ENCODE peak calls at places on chromosome 12, in eight cellular contexts. M is Panc1, Q is GM12878, T is K562, V is upper lobe of left lung, I is breast epithelium, R is HCT116, G is spleen. X is an unnamed sample. For H3K9me3, the result is how much of the 10 kb centered on the place peaks cover.

GRCh38 chr12:68252077-68252476 is 1.3 kb downstream of the IL22 start:
- DNase-seq in T (no peak), R (no peak), M (no peak), G (no peak), I (no peak), Q (no peak), V (no peak), X (no peak)

GRCh38 chr12:103247531-103247930 is 248.2 kb downstream of the C12orf42 start:
- DNase-seq in V (no peak), Q (no peak), G (no peak), I (no peak), T (no peak), R (no peak), M (no peak), X (no peak)

GRCh38 chr12:54300732-54301427 is at the start of gene NFE2:
- DNase-seq in T (peak), I (no peak), M (no peak), Q (no peak), V (peak), G (peak), R (no peak), X (peak)

GRCh38 chr12:112375105-112375504 is 7.1 kb downstream of the HECTD4 start:
- DNase-seq in R (no peak), T (peak), M (no peak), G (no peak), Q (no peak), I (no peak), V (no peak), X (no peak)

GRCh38 chr12:103627189-103627855 is 40.2 kb downstream of the STAB2 start:
- DNase-seq in I (no peak), G (no peak), V (no peak), T (no peak), M (no peak), R (no peak), Q (no peak), X (no peak)

GRCh38 chr12:114747156-114747555 is 63.2 kb upstream of the TBX3 start:
- DNase-seq in G (no peak), V (no peak), T (no peak), I (no peak), R (no peak), Q (no peak), M (no peak), X (no peak)

GRCh38 chr12:125228519-125229260 is 163.5 kb downstream of the AACS start:
- DNase-seq in V (no peak), Q (no peak), R (no peak), T (peak), G (no peak), I (no peak), M (no peak), X (no peak)

GRCh38 chr12:124992874-124993567 is 424 bp upstream of the BRI3BP start:
- DNase-seq in M (peak), G (peak), R (peak), I (no peak), V (peak), Q (peak), T (peak), X (peak)

GRCh38 chr12:46209914-46210834 is 58.7 kb downstream of the SLC38A1 start:
- DNase-seq in Q (peak), I (peak), R (no peak), G (peak), M (no peak), T (no peak), V (peak), X (peak)

GRCh38 chr12:93734784-93735183 is 57.6 kb downstream of the CRADD start:
- DNase-seq in V (no peak), R (no peak), Q (no peak), T (no peak), M (no peak), I (no peak), G (no peak), X (no peak)

GRCh38 chr12:44510510-44510909 is 365.6 kb downstream of the NELL2 start:
- DNase-seq in I (no peak), T (no peak), R (no peak), Q (no peak), V (no peak), G (no peak), M (no peak), X (no peak)

GRCh38 chr12:84910549-84911241 is 1.9 kb downstream of the SLC6A15 start:
- DNase-seq in I (no peak), G (no peak), R (no peak), Q (no peak), T (no peak), V (no peak), M (no peak), X (no peak)

GRCh38 chr12:53806689-53807088 is 54.9 kb upstream of the CISTR start:
- DNase-seq in Q (no peak), V (no peak), G (no peak), T (no peak), M (no peak), R (no peak), I (no peak), X (no peak)

GRCh38 chr12:119115296-119115905 is 63.3 kb upstream of the HSPB8 start:
- DNase-seq in R (peak), G (no peak), I (no peak), V (no peak), M (peak), T (peak), Q (no peak), X (peak)

GRCh38 chr12:70427611-70428010 is 61.5 kb downstream of the KCNMB4 start:
- DNase-seq in R (no peak), T (no peak), M (no peak), G (no peak), Q (no peak), I (no peak), V (no peak), X (no peak)

GRCh38 chr12:64042901-64043300 is 179.2 kb downstream of the KICS2 start:
- DNase-seq in Q (no peak), G (no peak), R (no peak), M (no peak), T (no peak), V (no peak), I (no peak), X (no peak)

GRCh38 chr12:88472775-88473174 is 107.5 kb downstream of the KITLG start:
- DNase-seq in R (peak), V (no peak), G (no peak), T (no peak), M (no peak), Q (no peak), I (no peak), X (no peak)

GRCh38 chr12:124862768-124863408 is 776 bp downstream of the SCARB1 start:
- DNase-seq in R (no peak), I (no peak), Q (no peak), M (no peak), G (peak), T (peak), V (peak), X (peak)

GRCh38 chr12:88111074-88111652 is 30.7 kb downstream of the CEP290 start:
- DNase-seq in R (peak), M (peak), I (no peak), Q (peak), T (peak), V (no peak), G (no peak), X (no peak)

GRCh38 chr12:90854136-90854689 is 100.8 kb downstream of the CCER1 start:
- DNase-seq in T (peak), I (no peak), M (no peak), R (peak), V (no peak), Q (no peak), G (no peak), X (peak)

GRCh38 chr12:22631863-22632463 is 7.0 kb downstream of the ETNK1 start:
- DNase-seq in Q (no peak), R (no peak), G (no peak), T (no peak), I (no peak), V (no peak), M (no peak), X (no peak)

GRCh38 chr12:123714302-123714627 is 2.1 kb downstream of the ATP6V0A2 start:
- DNase-seq in T (peak), I (peak), R (no peak), G (no peak), M (no peak), Q (no peak), V (no peak), X (no peak)

GRCh38 chr12:94909609-94910008 is 93.9 kb downstream of the NDUFA12 start:
- DNase-seq in G (no peak), I (no peak), V (no peak), R (no peak), T (no peak), Q (no peak), M (no peak), X (peak)

GRCh38 chr12:90152897-90153624 is 444.4 kb upstream of the ATP2B1 start:
- DNase-seq in R (no peak), M (no peak), G (no peak), I (no peak), Q (no peak), T (no peak), V (no peak), X (no peak)

GRCh38 chr12:14935031-14935430 is 3.3 kb downstream of the ERP27 start:
- DNase-seq in Q (no peak), G (no peak), M (no peak), R (no peak), I (no peak), T (no peak), V (no peak), X (peak)

GRCh38 chr12:122963928-122964240 is 2.4 kb downstream of the ABCB9 start:
- DNase-seq in Q (no peak), M (no peak), R (no peak), I (no peak), V (no peak), T (no peak), G (no peak), X (no peak)

GRCh38 chr12:31557707-31558106 is 33.2 kb downstream of the DENND5B start:
- DNase-seq in R (no peak), V (no peak), Q (no peak), G (no peak), T (no peak), M (no peak), I (no peak), X (no peak)

GRCh38 chr12:104426926-104427546 is 29.7 kb upstream of the CHST11 start:
- DNase-seq in R (no peak), T (no peak), G (no peak), I (no peak), Q (no peak), V (no peak), M (no peak), X (no peak)

GRCh38 chr12:123571343-123571813 is 13.0 kb upstream of the TMED2 start:
- DNase-seq in V (no peak), R (peak), G (no peak), I (no peak), M (no peak), T (peak), Q (no peak), X (no peak)

GRCh38 chr12:75724913-75725312 is 213.5 kb upstream of the KRR1 start:
- DNase-seq in M (no peak), I (no peak), T (peak), G (no peak), R (peak), V (no peak), Q (no peak), X (no peak)

GRCh38 chr12:108511633-108512540 is 3.2 kb upstream of the FICD start:
- DNase-seq in M (peak), G (peak), V (peak), R (peak), Q (peak), I (peak), T (peak), X (peak)

GRCh38 chr12:46523863-46524770 is 151.5 kb upstream of the SLC38A2 start:
- DNase-seq in I (no peak), Q (no peak), G (no peak), M (peak), R (peak), T (peak), V (no peak), X (no peak)

GRCh38 chr12:62922539-62922938 is 12.4 kb downstream of the PPM1H start:
- DNase-seq in I (no peak), M (no peak), G (no peak), Q (no peak), R (no peak), T (no peak), V (no peak), X (no peak)

GRCh38 chr12:30725739-30726138 is 29.0 kb downstream of the CAPRIN2 start:
- DNase-seq in V (no peak), G (no peak), Q (no peak), M (peak), I (no peak), R (peak), T (peak), X (no peak)

DNA sequence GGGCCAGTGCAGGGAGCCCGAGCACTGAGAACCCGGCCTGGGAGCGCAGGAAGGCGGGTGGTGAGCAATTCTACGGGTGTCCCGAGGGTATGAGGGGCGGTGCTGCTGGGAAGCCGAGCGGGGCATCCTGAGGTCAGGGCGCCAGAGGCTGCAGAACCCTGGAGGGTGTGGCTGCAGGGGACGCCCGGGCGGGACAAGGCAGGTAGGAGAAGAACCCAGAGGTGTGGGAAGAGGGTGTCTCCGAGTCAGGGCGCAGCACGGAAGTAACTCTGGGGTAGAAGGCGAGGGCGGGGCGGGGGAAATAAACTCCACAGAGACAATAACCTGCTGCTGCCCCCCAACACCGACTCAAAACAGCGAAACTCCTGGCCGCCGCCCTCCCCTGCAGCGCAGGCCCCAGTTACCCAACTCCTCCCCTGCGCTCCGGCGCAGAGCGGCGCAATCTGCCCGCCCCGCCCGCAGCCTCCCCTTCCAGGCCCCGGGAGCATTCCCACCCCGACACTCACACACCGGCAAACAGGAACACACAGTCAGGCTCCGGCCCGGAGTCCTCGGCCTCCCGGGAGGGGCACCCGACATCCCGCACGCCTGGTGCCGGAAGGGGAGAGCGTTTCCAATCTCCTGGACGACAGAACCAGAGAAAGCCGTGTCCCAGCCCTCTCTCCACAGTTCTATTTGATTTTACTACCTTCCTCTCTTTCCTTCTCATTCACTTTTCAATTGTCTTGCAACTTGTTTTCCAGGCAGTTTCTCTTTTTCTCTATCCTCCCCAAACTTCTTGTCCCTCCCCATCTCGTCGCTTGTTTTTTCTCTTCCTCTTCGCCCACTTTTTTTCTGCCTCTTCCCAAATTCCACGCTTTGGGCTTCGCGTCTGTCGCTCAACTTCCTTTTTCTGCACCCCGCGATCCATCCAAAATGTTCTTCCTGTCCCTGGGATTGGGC is 2.4 kb downstream of the HRK start:
- DNase-seq in T (no peak), R (no peak), V (no peak), Q (no peak), I (no peak), G (no peak), M (no peak), X (no peak)
- H3K4me3 ChIP-seq in T (no peak), R (peak), V (peak), Q (no peak), I (peak), G (peak), M (peak), X (peak)

DNA sequence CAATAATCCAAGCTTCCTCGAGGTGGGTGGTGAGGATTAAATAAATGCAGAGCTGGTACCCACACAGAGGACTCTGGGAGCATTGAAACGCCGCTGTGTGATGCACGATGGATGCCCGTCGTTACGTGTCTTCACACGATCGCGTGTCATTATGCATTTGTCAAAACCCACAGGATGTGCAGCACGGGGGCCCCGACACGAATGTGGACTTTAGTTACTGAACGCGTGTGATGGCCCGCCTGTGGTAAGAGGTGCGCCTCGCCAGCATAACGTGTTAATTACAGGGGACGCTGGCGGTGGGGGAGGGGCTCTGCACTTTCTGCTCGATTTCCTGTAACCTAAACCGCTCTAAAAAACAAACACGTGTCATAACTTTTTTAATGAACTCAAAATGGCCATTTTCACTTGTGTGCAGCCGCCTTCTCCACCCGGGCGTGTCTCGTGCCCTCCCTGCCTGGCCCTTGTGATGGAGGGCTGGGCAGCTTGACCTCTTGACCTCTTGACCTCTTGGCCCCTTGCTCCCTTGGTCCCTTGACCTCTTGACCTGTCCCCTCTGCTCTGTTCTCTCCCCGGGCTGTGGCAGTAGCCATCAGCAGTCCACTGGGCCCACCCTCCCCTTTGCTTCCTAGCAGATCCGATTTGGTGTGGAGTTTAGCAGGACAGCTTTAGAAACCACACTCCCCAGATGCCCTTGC is 33.7 kb upstream of the GALNT9 start:
- DNase-seq in I (no peak), Q (no peak), R (no peak), T (no peak), V (no peak), M (no peak), G (peak), X (no peak)
- H3K9me3 ChIP-seq in I (under half), Q (under half), R (under half), T (under half), V (under half), M (under half), G (under half), X (under half)

GRCh38 chr12:41073633-41074576 is 114.2 kb upstream of the PDZRN4 start:
- DNase-seq in V (no peak), T (no peak), R (no peak), Q (no peak), M (no peak), I (no peak), G (no peak), X (no peak)
- TF ChIP-seq POLR2AphosphoS5 in V (no peak), T (no peak), R (no peak), Q (no peak), M (no peak), I (no peak), G (no peak), X (no peak)

GRCh38 chr12:121812921-121813896 is 9.4 kb downstream of the SETD1B start:
- DNase-seq in R (no peak), M (no peak), V (no peak), I (no peak), Q (no peak), G (peak), T (no peak), X (no peak)
- H3K4me3 ChIP-seq in R (no peak), M (peak), V (peak), I (peak), Q (peak), G (peak), T (peak), X (peak)

GRCh38 chr12:133220521-133220920 is 15.2 kb downstream of the ANHX start:
- DNase-seq in V (no peak), R (no peak), I (no peak), M (no peak), T (no peak), G (no peak), Q (no peak), X (no peak)
- H3K9me3 ChIP-seq in V (half or more), R (under half), I (half or more), M (under half), T (under half), G (half or more), Q (under half), X (under half)

GRCh38 chr12:19654630-19655384 is 215.5 kb downstream of the AEBP2 start:
- DNase-seq in M (no peak), V (no peak), T (no peak), Q (no peak), R (no peak), G (no peak), I (no peak), X (no peak)
- TF ChIP-seq POLR2AphosphoS5 in M (no peak), V (no peak), T (no peak), Q (no peak), R (no peak), G (no peak), I (no peak), X (no peak)

GRCh38 chr12:50110762-50111416 is 1.1 kb upstream of the COX14 start:
- DNase-seq in I (peak), T (peak), R (no peak), V (peak), G (peak), Q (peak), M (no peak), X (peak)
- H3K4me3 ChIP-seq in I (no peak), T (peak), R (no peak), V (peak), G (peak), Q (peak), M (peak), X (no peak)

GRCh38 chr12:130521375-130522124 is 183.9 kb downstream of the PIWIL1 start:
- DNase-seq in Q (no peak), V (no peak), I (no peak), M (no peak), G (no peak), T (no peak), R (no peak), X (no peak)

GRCh38 chr12:130522244-130522834 is 184.7 kb downstream of the PIWIL1 start:
- DNase-seq in I (no peak), T (no peak), Q (no peak), G (no peak), V (no peak), R (no peak), M (no peak), X (no peak)

GRCh38 chr12:130523208-130523607 is 185.5 kb downstream of the PIWIL1 start:
- DNase-seq in G (no peak), R (no peak), V (no peak), Q (no peak), M (no peak), T (no peak), I (no peak), X (no peak)

GRCh38 chr12:130517588-130517987 is 179.9 kb downstream of the PIWIL1 start:
- DNase-seq in I (no peak), R (no peak), M (no peak), T (no peak), Q (no peak), G (no peak), V (no peak), X (no peak)

DNA sequence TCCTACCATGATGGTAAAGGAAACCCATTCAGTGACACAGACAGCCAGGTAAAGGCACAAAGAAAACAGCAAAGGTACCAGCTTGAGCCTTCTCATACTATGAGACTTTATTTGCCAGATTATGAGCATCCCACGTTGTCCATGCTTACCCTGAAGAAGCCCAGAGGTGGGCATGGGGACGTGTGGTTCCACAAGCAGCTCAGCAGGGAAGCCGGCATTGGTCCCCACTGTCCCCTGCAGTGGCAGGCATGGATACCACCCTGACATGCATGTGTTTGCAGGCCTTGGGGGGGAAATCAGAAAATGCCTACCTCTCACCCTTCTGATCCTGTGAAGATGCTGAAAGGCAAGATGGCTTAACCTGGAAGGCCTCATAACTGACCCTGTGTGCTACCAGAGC is 183.1 kb downstream of the PIWIL1 start:
- DNase-seq in I (no peak), G (no peak), T (no peak), R (no peak), V (no peak), M (no peak), Q (no peak), X (no peak)
- H3K9me3 ChIP-seq in I (under half), G (under half), T (under half), R (under half), V (under half), M (under half), Q (under half), X (under half)

X was measured in prostate gland.